ENCODE peak calls at places on chromosome 11, in nine cellular contexts. J, D, B, T, U, V, H, X and A are unnamed samples.

GRCh38 chr11:3093281-3094191 is 36.3 kb upstream of the CARS1 start:
- DNase-seq in V (no peak), H (peak), X (no peak), D (no peak), U (no peak), B (peak), T (no peak), J (peak), A (no peak)

GRCh38 chr11:42974510-42974909 is 337.3 kb upstream of the API5 start:
- DNase-seq in H (no peak), J (peak), X (no peak), B (no peak), T (no peak), V (no peak), D (peak), U (no peak), A (no peak)

GRCh38 chr11:30285416-30286121 is 37.3 kb upstream of the ARL14EP start:
- DNase-seq in J (no peak), H (no peak), D (no peak), V (no peak), X (no peak), T (no peak), B (no peak), U (no peak), A (no peak)

GRCh38 chr11:1531961-1532586 is 40.0 kb downstream of the DUSP8 start:
- DNase-seq in H (peak), U (no peak), J (no peak), V (no peak), D (no peak), X (no peak), B (peak), T (peak), A (no peak)

GRCh38 chr11:1400168-1401000 is 10.7 kb downstream of the BRSK2 start:
- DNase-seq in D (no peak), V (no peak), B (peak), J (no peak), H (no peak), X (no peak), U (no peak), T (no peak), A (no peak)

GRCh38 chr11:102495161-102496042 is 35.1 kb downstream of the MMP7 start:
- DNase-seq in D (peak), H (peak), X (peak), T (peak), V (peak), U (no peak), B (no peak), J (peak), A (peak)

GRCh38 chr11:15714641-15715399 is 600.1 kb downstream of the INSC start:
- DNase-seq in H (no peak), D (no peak), X (no peak), J (peak), T (no peak), U (no peak), V (no peak), B (no peak), A (peak)

GRCh38 chr11:75100314-75100713 is 3.6 kb upstream of the OR2AT4 start:
- DNase-seq in T (peak), V (no peak), B (no peak), X (no peak), J (no peak), D (no peak), U (no peak), H (no peak), A (peak)

GRCh38 chr11:126490261-126490660 is 134.8 kb downstream of the ST3GAL4 start:
- DNase-seq in D (no peak), X (no peak), V (no peak), H (no peak), J (peak), U (peak), T (no peak), B (no peak), A (no peak)

GRCh38 chr11:61963016-61963281 is 4.5 kb downstream of the FTH1 start:
- DNase-seq in V (no peak), U (peak), T (peak), H (peak), X (no peak), D (no peak), J (no peak), B (no peak), A (no peak)

GRCh38 chr11:119847836-119848235 is 118.8 kb upstream of the NECTIN1 start:
- DNase-seq in D (no peak), H (no peak), J (no peak), B (no peak), T (no peak), U (no peak), X (no peak), V (no peak), A (no peak)

GRCh38 chr11:31782243-31782642 is 28.9 kb downstream of the PAX6 start:
- DNase-seq in B (no peak), T (no peak), J (no peak), V (no peak), X (no peak), H (no peak), D (no peak), U (no peak), A (no peak)

GRCh38 chr11:70131606-70132190 is 53.6 kb downstream of the ANO1 start:
- DNase-seq in D (no peak), T (no peak), J (no peak), B (peak), X (no peak), H (no peak), U (no peak), V (no peak), A (no peak)

GRCh38 chr11:76315182-76315853 is 65.6 kb downstream of the THAP12 start:
- DNase-seq in V (no peak), H (no peak), D (no peak), U (no peak), J (no peak), T (no peak), B (no peak), X (no peak), A (no peak)

GRCh38 chr11:67497656-67498291 is 7.4 kb downstream of the PITPNM1 start:
- DNase-seq in J (no peak), D (no peak), B (peak), H (no peak), T (no peak), X (no peak), V (no peak), U (no peak), A (no peak)

GRCh38 chr11:32198053-32198452 is 107.2 kb downstream of the RCN1 start:
- DNase-seq in T (no peak), X (no peak), H (no peak), D (no peak), B (no peak), V (no peak), U (no peak), J (no peak), A (no peak)

GRCh38 chr11:59787816-59788215 is 22.8 kb downstream of the MRPL16 start:
- DNase-seq in T (peak), J (no peak), X (peak), D (no peak), V (no peak), H (no peak), U (no peak), B (no peak), A (peak)

GRCh38 chr11:128929991-128930390 is 12.7 kb downstream of the TP53AIP1 start:
- DNase-seq in V (no peak), B (no peak), H (no peak), T (peak), D (no peak), J (no peak), X (no peak), U (no peak), A (peak)

GRCh38 chr11:61007971-61008896 is 36.8 kb downstream of the CD6 start:
- DNase-seq in X (peak), U (no peak), T (no peak), B (no peak), V (peak), J (peak), H (no peak), D (no peak), A (no peak)

GRCh38 chr11:120814531-120815259 is 209.2 kb upstream of the TBCEL start:
- DNase-seq in T (no peak), D (no peak), U (no peak), H (no peak), J (no peak), V (no peak), B (no peak), X (no peak), A (no peak)

GRCh38 chr11:44047298-44047697 is 483 bp upstream of the ACCSL start:
- DNase-seq in T (no peak), U (no peak), D (no peak), V (no peak), J (no peak), H (no peak), B (no peak), X (no peak), A (no peak)

GRCh38 chr11:116502641-116503061 is 270.1 kb downstream of the BUD13 start:
- DNase-seq in V (no peak), U (no peak), T (no peak), B (no peak), J (no peak), D (no peak), H (no peak), X (no peak), A (no peak)

GRCh38 chr11:1018091-1018490 is 18.4 kb downstream of the MUC6 start:
- DNase-seq in D (no peak), U (no peak), H (no peak), B (no peak), V (no peak), J (no peak), X (no peak), T (no peak), A (no peak)

GRCh38 chr11:119460582-119460981 is 37.6 kb upstream of the THY1 start:
- DNase-seq in T (peak), B (no peak), V (no peak), X (no peak), H (no peak), J (no peak), U (no peak), D (no peak), A (peak)

GRCh38 chr11:9568854-9569587 is 4.4 kb upstream of the WEE1 start:
- DNase-seq in D (peak), H (peak), B (no peak), J (peak), V (peak), X (peak), U (peak), T (peak), A (peak)

GRCh38 chr11:34235189-34235588 is 122.6 kb downstream of the ABTB2 start:
- DNase-seq in D (no peak), B (no peak), V (no peak), U (no peak), X (no peak), T (no peak), J (no peak), H (no peak), A (no peak)
- TF ChIP-seq CTCF in D (no peak), B (no peak), V (no peak), U (no peak), X (no peak), T (no peak), J (no peak), H (no peak), A (no peak)

DNA sequence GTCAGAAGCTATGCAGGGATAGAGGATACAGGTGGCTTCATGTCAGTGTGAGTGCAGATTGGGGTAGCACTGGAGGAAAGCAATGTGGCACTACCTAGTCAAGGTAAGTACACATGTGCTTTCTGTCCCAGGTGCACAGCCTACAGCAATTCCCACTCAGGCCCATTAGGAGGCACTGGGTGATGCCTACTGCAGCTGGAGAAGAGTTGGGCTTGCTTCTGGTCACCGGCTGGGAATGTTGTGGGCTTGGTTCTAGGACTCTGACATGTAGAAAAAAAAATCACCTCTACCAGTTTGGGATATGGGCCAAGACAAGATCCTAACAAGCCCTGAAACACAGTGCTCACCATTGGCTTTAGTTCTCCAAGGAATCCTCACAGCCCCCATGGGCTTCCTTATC is 69.7 kb downstream of the TENM4 start:
- DNase-seq in U (no peak), J (peak), B (no peak), H (no peak), D (peak), V (no peak), T (no peak), X (no peak), A (no peak)
- TF ChIP-seq CTCF in U (no peak), J (peak), B (no peak), H (no peak), D (peak), V (no peak), T (no peak), X (no peak), A (no peak)

DNA sequence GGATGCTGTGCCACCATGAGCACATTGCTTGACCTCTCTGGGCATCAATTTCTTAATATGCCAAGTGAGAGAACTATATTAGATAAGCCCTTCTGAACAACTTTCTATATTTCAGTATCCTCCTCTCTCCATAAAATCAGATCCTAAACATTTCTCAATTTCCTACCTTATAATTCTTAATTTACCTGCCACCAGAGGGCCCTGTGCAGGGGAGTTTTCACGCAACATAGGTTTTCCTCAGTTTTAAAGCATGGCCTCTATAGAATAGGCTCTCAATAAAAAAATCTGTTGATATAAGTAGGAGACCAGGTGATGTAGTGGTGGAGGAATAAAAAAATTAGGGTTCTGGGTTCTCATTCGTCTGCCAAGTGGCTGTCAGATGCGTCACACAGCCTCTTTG is 83.7 kb upstream of the DBX1 start:
- DNase-seq in T (no peak), X (no peak), H (no peak), U (no peak), V (no peak), J (no peak), D (no peak), B (no peak), A (peak)
- TF ChIP-seq CTCF in T (peak), X (no peak), H (no peak), U (peak), V (no peak), J (peak), D (peak), B (no peak), A (peak)

GRCh38 chr11:46521947-46522681 is 71.7 kb downstream of the AMBRA1 start:
- DNase-seq in H (no peak), B (no peak), X (no peak), V (no peak), J (no peak), T (peak), U (no peak), D (no peak), A (peak)
- TF ChIP-seq CTCF in H (no peak), B (no peak), X (peak), V (peak), J (peak), T (peak), U (no peak), D (peak), A (peak)

GRCh38 chr11:125301301-125301700 is 136.8 kb downstream of the PKNOX2 start:
- DNase-seq in X (no peak), J (no peak), U (no peak), H (no peak), T (peak), B (no peak), V (no peak), D (no peak), A (peak)
- TF ChIP-seq CTCF in X (no peak), J (no peak), U (no peak), H (no peak), T (no peak), B (no peak), V (no peak), D (no peak), A (no peak)

DNA sequence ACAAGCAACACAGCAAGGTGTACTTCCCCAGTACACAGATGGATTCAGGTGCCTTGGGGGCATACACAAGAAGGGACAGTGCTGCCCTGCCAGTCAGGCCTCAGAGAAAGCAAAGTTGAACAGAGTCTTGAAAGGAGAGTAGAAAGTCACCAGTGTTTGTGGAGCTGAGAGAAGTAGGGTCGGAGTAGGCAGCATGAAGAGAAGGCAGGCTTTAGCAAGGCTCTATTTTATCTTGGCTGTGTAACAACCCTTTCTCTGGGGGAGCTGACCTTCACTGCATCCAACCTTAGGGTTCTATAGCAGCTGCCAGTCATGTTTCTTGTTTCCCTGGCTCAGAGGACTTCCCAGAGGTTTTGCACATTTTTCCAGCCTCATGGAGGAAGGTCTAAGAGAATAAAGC is 77.4 kb upstream of the BLID start:
- DNase-seq in H (no peak), B (no peak), V (no peak), D (no peak), J (no peak), U (no peak), X (no peak), T (no peak), A (no peak)
- TF ChIP-seq CTCF in H (no peak), B (no peak), V (no peak), D (no peak), J (no peak), U (no peak), X (no peak), T (no peak), A (no peak)

GRCh38 chr11:73157141-73158010 is 15.3 kb upstream of the FCHSD2 start:
- DNase-seq in J (peak), H (peak), V (peak), U (no peak), D (no peak), B (peak), T (peak), X (no peak), A (peak)
- TF ChIP-seq CTCF in J (no peak), H (no peak), V (no peak), U (no peak), D (no peak), B (no peak), T (no peak), X (no peak), A (no peak)

GRCh38 chr11:45982656-45983470 is 60.4 kb downstream of the LARGE2 start:
- DNase-seq in H (peak), U (no peak), D (peak), B (no peak), T (peak), X (peak), V (peak), J (peak), A (peak)
- TF ChIP-seq CTCF in H (no peak), U (no peak), D (no peak), B (no peak), T (no peak), X (no peak), V (no peak), J (no peak), A (no peak)

GRCh38 chr11:73333173-73333572 is 25.1 kb downstream of the ARHGEF17 start:
- DNase-seq in J (no peak), X (no peak), D (no peak), T (no peak), B (no peak), U (no peak), V (no peak), H (no peak), A (no peak)

GRCh38 chr11:73331138-73331916 is 23.3 kb downstream of the ARHGEF17 start:
- DNase-seq in J (peak), X (peak), D (peak), B (no peak), V (peak), U (no peak), H (peak), T (peak), A (peak)

GRCh38 chr11:73333626-73334199 is 25.6 kb downstream of the ARHGEF17 start:
- DNase-seq in T (no peak), X (no peak), U (no peak), V (no peak), D (no peak), B (no peak), H (no peak), J (no peak), A (no peak)

GRCh38 chr11:73327812-73328364 is 19.8 kb downstream of the ARHGEF17 start:
- DNase-seq in B (no peak), U (no peak), T (no peak), J (no peak), H (no peak), D (no peak), V (no peak), X (no peak), A (no peak)

GRCh38 chr11:73330569-73331093 is 22.6 kb downstream of the ARHGEF17 start:
- DNase-seq in X (peak), H (no peak), V (peak), U (no peak), B (no peak), T (peak), J (peak), D (peak), A (peak)
- TF ChIP-seq CTCF in X (peak), H (peak), V (peak), U (no peak), B (no peak), T (peak), J (peak), D (peak), A (peak)